ENCODE peak calls at places on chromosome 22, in nine cellular contexts. One of them, this sample, is unnamed.

GRCh38 chr22:43479311-43479710 is 67.5 kb downstream of the MPPED1 start:
- DNase-seq in brain microvascular endothelial cell: no peak
- DNase-seq in fibroblast of lung: no peak
- DNase-seq in prostate gland: no peak
- DNase-seq in transverse colon: no peak
- DNase-seq in stomach: no peak
- DNase-seq in heart right ventricle: no peak
- DNase-seq in AG09309: no peak
- DNase-seq in suprapubic skin: no peak
- DNase-seq in this sample: no peak

GRCh38 chr22:45207981-45208664 is 32.6 kb downstream of the KIAA0930 start:
- DNase-seq in brain microvascular endothelial cell: peak
- DNase-seq in fibroblast of lung: peak
- DNase-seq in prostate gland: peak
- DNase-seq in transverse colon: no peak
- DNase-seq in stomach: no peak
- DNase-seq in heart right ventricle: no peak
- DNase-seq in AG09309: no peak
- DNase-seq in suprapubic skin: no peak
- DNase-seq in this sample: peak

GRCh38 chr22:44389926-44390925 is 77.5 kb upstream of the SHISAL1 start:
- DNase-seq in brain microvascular endothelial cell: no peak
- DNase-seq in fibroblast of lung: no peak
- DNase-seq in prostate gland: no peak
- DNase-seq in transverse colon: no peak
- DNase-seq in stomach: no peak
- DNase-seq in heart right ventricle: no peak
- DNase-seq in AG09309: no peak
- DNase-seq in suprapubic skin: peak
- DNase-seq in this sample: no peak

GRCh38 chr22:49021926-49022815 is 805.5 kb downstream of the BRD1 start:
- DNase-seq in brain microvascular endothelial cell: no peak
- DNase-seq in fibroblast of lung: no peak
- DNase-seq in prostate gland: no peak
- DNase-seq in transverse colon: no peak
- DNase-seq in stomach: no peak
- DNase-seq in heart right ventricle: no peak
- DNase-seq in AG09309: no peak
- DNase-seq in suprapubic skin: peak
- DNase-seq in this sample: no peak

GRCh38 chr22:40189979-40190378 is 12.3 kb downstream of the TNRC6B start:
- DNase-seq in brain microvascular endothelial cell: no peak
- DNase-seq in fibroblast of lung: no peak
- DNase-seq in prostate gland: no peak
- DNase-seq in transverse colon: no peak
- DNase-seq in stomach: no peak
- DNase-seq in heart right ventricle: no peak
- DNase-seq in AG09309: no peak
- DNase-seq in suprapubic skin: no peak
- DNase-seq in this sample: no peak

GRCh38 chr22:42473484-42474193 is 41.4 kb upstream of the NFAM1 start:
- DNase-seq in brain microvascular endothelial cell: peak
- DNase-seq in fibroblast of lung: peak
- DNase-seq in prostate gland: peak
- DNase-seq in transverse colon: no peak
- DNase-seq in stomach: no peak
- DNase-seq in heart right ventricle: no peak
- DNase-seq in AG09309: peak
- DNase-seq in suprapubic skin: no peak
- DNase-seq in this sample: peak

GRCh38 chr22:48905206-48905975 is 922.3 kb downstream of the BRD1 start:
- DNase-seq in brain microvascular endothelial cell: no peak
- DNase-seq in fibroblast of lung: no peak
- DNase-seq in prostate gland: no peak
- DNase-seq in transverse colon: no peak
- DNase-seq in stomach: no peak
- DNase-seq in heart right ventricle: no peak
- DNase-seq in AG09309: no peak
- DNase-seq in suprapubic skin: no peak
- DNase-seq in this sample: no peak

GRCh38 chr22:39494471-39495120 is 7.5 kb upstream of the MIEF1 start:
- DNase-seq in brain microvascular endothelial cell: no peak
- DNase-seq in fibroblast of lung: no peak
- DNase-seq in prostate gland: no peak
- DNase-seq in transverse colon: no peak
- DNase-seq in stomach: no peak
- DNase-seq in heart right ventricle: no peak
- DNase-seq in AG09309: no peak
- DNase-seq in suprapubic skin: no peak
- DNase-seq in this sample: no peak

GRCh38 chr22:41021039-41021654 is 70.0 kb downstream of the RBX1 start:
- DNase-seq in brain microvascular endothelial cell: no peak
- DNase-seq in fibroblast of lung: no peak
- DNase-seq in prostate gland: peak
- DNase-seq in transverse colon: peak
- DNase-seq in stomach: no peak
- DNase-seq in heart right ventricle: peak
- DNase-seq in AG09309: no peak
- DNase-seq in suprapubic skin: peak
- DNase-seq in this sample: no peak

GRCh38 chr22:32695451-32695891 is 106.0 kb upstream of the TIMP3 start:
- DNase-seq in brain microvascular endothelial cell: peak
- DNase-seq in fibroblast of lung: peak
- DNase-seq in prostate gland: no peak
- DNase-seq in transverse colon: no peak
- DNase-seq in stomach: no peak
- DNase-seq in heart right ventricle: no peak
- DNase-seq in AG09309: no peak
- DNase-seq in suprapubic skin: no peak
- DNase-seq in this sample: peak

GRCh38 chr22:44353063-44353440 is 40.3 kb upstream of the SHISAL1 start:
- DNase-seq in brain microvascular endothelial cell: no peak
- DNase-seq in fibroblast of lung: no peak
- DNase-seq in prostate gland: no peak
- DNase-seq in transverse colon: no peak
- DNase-seq in stomach: no peak
- DNase-seq in heart right ventricle: no peak
- DNase-seq in AG09309: no peak
- DNase-seq in suprapubic skin: peak
- DNase-seq in this sample: no peak

GRCh38 chr22:27416553-27417427 is 384.8 kb downstream of the MN1 start:
- DNase-seq in brain microvascular endothelial cell: peak
- DNase-seq in fibroblast of lung: peak
- DNase-seq in prostate gland: peak
- DNase-seq in transverse colon: no peak
- DNase-seq in stomach: peak
- DNase-seq in heart right ventricle: no peak
- DNase-seq in AG09309: peak
- DNase-seq in suprapubic skin: no peak
- DNase-seq in this sample: peak

DNA sequence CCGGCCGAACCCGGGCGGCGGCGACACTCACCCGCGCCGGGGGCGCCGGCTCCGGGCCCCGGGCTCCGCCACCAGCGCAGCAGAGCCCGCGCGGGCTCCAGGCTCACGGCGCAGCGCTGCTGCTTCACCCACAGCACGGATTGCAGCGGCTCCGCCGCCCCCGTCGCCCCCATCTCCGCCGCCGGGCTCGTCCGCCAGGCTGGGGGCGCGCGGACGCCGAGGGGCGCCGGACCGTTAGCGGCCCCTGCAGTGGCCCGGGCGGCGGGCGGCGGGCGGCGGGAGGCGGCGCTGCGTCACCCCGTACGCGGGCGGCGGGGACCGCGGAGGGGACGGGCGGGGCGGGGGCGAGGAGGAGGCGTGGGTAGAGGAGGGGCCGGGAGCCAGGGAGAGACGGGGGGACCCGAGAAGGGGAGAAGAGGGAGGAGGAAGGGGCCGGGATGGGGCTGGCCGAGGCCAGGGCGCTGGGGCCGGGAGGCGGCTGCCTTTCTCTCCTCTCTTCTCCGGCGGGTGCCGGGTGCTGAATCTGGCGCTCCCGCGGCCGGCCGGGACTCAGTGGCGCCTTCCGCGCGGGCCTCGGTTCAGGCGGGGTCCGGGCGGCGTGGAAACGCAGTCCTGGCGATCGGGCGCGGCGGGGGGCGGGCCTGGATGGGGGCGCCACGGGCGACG is at the start of gene CERK:
- DNase-seq in brain microvascular endothelial cell: no peak
- DNase-seq in fibroblast of lung: peak
- DNase-seq in prostate gland: peak
- DNase-seq in transverse colon: peak
- DNase-seq in stomach: peak
- DNase-seq in heart right ventricle: peak
- DNase-seq in AG09309: no peak
- DNase-seq in suprapubic skin: peak
- DNase-seq in this sample: no peak
- TF ChIP-seq CTCF in brain microvascular endothelial cell: no peak
- TF ChIP-seq CTCF in fibroblast of lung: no peak
- TF ChIP-seq CTCF in prostate gland: no peak
- TF ChIP-seq CTCF in transverse colon: no peak
- TF ChIP-seq CTCF in stomach: no peak
- TF ChIP-seq CTCF in heart right ventricle: no peak
- TF ChIP-seq CTCF in AG09309: no peak
- TF ChIP-seq CTCF in suprapubic skin: no peak
- TF ChIP-seq CTCF in this sample: no peak

DNA sequence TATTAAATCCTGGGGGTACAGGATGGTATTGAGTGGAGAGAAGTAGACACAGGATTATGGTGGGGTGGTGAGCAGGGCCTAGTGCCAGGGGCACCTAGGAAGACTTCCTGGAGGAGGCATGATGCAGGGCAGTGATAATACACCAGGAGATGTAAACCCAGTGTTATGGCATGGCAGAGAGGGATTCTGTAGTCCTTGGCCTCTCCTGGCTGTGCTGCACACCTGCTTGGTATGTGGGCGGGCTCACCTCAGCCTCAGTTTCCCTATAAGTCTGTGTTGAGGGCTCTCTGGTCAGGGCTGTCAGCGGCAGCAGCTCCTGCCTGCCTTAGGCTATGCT is 2.2 kb downstream of the PDXP start:
- DNase-seq in brain microvascular endothelial cell: no peak
- DNase-seq in fibroblast of lung: no peak
- DNase-seq in prostate gland: no peak
- DNase-seq in transverse colon: no peak
- DNase-seq in stomach: no peak
- DNase-seq in heart right ventricle: no peak
- DNase-seq in AG09309: no peak
- DNase-seq in suprapubic skin: no peak
- DNase-seq in this sample: no peak
- H3K4me3 ChIP-seq in brain microvascular endothelial cell: no peak
- H3K4me3 ChIP-seq in fibroblast of lung: no peak
- H3K4me3 ChIP-seq in prostate gland: no peak
- H3K4me3 ChIP-seq in transverse colon: no peak
- H3K4me3 ChIP-seq in stomach: no peak
- H3K4me3 ChIP-seq in heart right ventricle: no peak
- H3K4me3 ChIP-seq in AG09309: no peak
- H3K4me3 ChIP-seq in suprapubic skin: no peak
- H3K4me3 ChIP-seq in this sample: no peak

DNA sequence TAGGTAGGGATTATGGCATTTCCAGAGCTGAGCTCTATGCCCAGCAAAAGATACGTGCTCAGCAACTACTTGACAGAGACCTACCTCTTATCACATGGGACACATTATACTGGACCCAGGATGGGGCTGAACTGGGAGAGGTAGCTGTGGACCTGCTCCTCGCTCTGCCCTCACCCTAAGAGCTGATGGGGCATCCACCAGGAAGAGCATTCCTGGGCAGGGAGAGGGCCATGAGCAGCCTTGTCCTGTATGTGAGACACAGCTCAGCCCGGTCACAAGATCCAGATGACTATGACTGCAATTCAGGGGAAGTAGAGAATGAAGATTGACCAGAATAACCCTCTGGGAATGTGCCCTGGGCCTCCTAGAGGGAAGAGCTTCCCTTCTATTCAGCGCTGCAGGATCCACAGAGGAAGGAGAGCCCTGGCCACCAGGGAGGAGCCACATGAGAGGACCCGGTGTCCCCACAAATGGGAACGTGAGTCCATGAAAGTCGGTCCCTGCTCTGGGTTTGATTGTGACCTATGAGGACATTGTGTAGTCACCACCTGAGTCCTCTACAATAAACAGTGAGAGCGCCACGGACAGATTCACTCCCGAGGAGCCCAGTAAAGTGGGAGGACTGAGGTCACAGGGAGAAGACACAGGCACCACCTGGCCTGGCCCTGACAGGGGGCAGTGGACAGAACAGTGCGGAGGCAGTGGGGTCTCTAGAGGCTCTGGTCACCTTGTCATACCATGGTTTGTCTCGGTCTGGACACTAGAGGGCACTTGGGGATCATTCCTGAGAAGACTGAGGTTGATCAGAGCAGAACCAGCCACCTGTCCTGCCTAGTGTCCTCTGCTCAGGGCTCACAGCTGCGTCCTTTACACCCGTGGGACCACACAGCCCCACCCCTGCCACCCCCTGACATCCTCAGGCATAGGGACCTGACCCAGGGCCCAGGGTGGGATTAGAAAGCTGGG is 99.5 kb downstream of the ZNF280B start:
- DNase-seq in brain microvascular endothelial cell: peak
- DNase-seq in fibroblast of lung: peak
- DNase-seq in prostate gland: no peak
- DNase-seq in transverse colon: peak
- DNase-seq in stomach: no peak
- DNase-seq in heart right ventricle: no peak
- DNase-seq in AG09309: no peak
- DNase-seq in suprapubic skin: no peak
- DNase-seq in this sample: peak
- TF ChIP-seq CTCF in brain microvascular endothelial cell: peak
- TF ChIP-seq CTCF in fibroblast of lung: peak
- TF ChIP-seq CTCF in prostate gland: peak
- TF ChIP-seq CTCF in transverse colon: peak
- TF ChIP-seq CTCF in stomach: peak
- TF ChIP-seq CTCF in heart right ventricle: peak
- TF ChIP-seq CTCF in AG09309: peak
- TF ChIP-seq CTCF in suprapubic skin: no peak
- TF ChIP-seq CTCF in this sample: peak

DNA sequence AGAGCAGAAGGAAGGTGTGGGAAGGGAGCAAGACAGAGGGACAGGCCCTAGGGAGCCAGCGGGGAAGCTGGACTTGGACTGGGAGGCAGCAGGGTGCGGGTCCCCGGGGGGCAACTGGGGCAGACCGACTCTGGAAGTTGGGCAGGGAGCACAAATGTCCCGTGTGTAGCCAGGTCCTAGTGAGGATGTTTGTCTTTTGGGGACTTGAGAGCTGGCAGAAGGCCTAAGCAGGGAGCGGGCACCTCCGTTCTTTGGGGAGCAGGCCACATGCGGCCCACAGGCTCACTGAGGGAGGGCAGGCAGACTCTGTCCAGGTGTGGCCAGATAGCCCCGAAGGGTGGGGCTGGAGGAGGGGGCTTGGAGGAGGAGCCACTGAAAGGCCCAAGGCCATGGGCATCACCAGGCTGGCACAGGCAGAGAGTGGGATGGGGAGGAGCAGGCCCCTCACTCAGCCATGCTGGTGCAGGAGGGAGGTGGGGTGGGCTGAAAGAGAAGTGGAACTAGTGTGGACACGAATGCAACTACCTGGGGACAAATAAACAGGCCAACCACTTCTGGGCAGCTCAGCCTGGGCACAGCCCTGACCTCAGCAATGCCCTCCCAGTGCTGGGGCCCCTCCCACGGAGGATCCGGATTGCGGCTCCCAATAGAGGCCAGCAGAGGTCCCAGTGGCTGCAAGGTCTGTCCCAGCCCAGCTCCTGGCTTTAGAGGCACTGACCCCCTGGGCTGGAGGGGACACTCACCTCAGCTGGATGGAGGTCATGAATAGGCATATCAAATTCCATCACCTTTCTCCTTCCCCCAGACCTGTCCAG is 1.3 kb upstream of the SCARF2 start:
- DNase-seq in brain microvascular endothelial cell: no peak
- DNase-seq in fibroblast of lung: no peak
- DNase-seq in prostate gland: no peak
- DNase-seq in transverse colon: no peak
- DNase-seq in stomach: no peak
- DNase-seq in heart right ventricle: no peak
- DNase-seq in AG09309: no peak
- DNase-seq in suprapubic skin: peak
- DNase-seq in this sample: no peak
- H3K4me3 ChIP-seq in brain microvascular endothelial cell: no peak
- H3K4me3 ChIP-seq in fibroblast of lung: peak
- H3K4me3 ChIP-seq in prostate gland: peak
- H3K4me3 ChIP-seq in transverse colon: peak
- H3K4me3 ChIP-seq in stomach: peak
- H3K4me3 ChIP-seq in heart right ventricle: peak
- H3K4me3 ChIP-seq in AG09309: peak
- H3K4me3 ChIP-seq in suprapubic skin: peak
- H3K4me3 ChIP-seq in this sample: no peak